ENCODE peak calls at places on chromosomes 4 and X, in five cellular contexts. Z, R, A, J and S are unnamed samples.

GRCh38 chr4:98501383-98501782 is 157.0 kb downstream of the TSPAN5 start:
- DNase-seq in Z (no peak), R (no peak), A (no peak), J (no peak), S (no peak)

GRCh38 chr4:76535603-76536380 is 100.8 kb downstream of the SHROOM3 start:
- DNase-seq in Z (no peak), R (peak; percentile 48), A (no peak), J (no peak), S (no peak)

GRCh38 chrX:72020204-72020603 is 109.6 kb downstream of the NHSL2 start:
- DNase-seq in Z (no peak), R (no peak), A (no peak), J (no peak), S (no peak)

GRCh38 chr4:68310651-68311247 is 39.1 kb downstream of the YTHDC1 start:
- DNase-seq in Z (no peak), R (no peak), A (no peak), J (no peak), S (no peak)

GRCh38 chr4:132227349-132228165 is 921.5 kb upstream of the PCDH10 start:
- DNase-seq in Z (no peak), R (no peak), A (no peak), J (peak; percentile 10), S (no peak)

GRCh38 chr4:73871911-73872310 is 2.7 kb downstream of the CXCL1 start:
- DNase-seq in Z (no peak), R (no peak), A (no peak), J (no peak), S (no peak)

GRCh38 chr4:175560628-175561027 is 251.4 kb downstream of the GPM6A start:
- DNase-seq in Z (no peak), R (no peak), A (peak; percentile 2), J (peak; percentile 74), S (no peak)

GRCh38 chr4:113871080-113871479 is 108.4 kb downstream of the ARSJ start:
- DNase-seq in Z (no peak), R (no peak), A (no peak), J (no peak), S (no peak)

GRCh38 chrX:66074920-66075879 is 35.3 kb upstream of the VSIG4 start:
- DNase-seq in Z (peak; percentile 22), R (no peak), A (no peak), J (no peak), S (peak; percentile 50)

GRCh38 chr4:48799157-48799556 is 19.1 kb upstream of the FRYL start:
- DNase-seq in Z (no peak), R (no peak), A (no peak), J (no peak), S (no peak)

GRCh38 chrX:97531824-97532223 is 648.1 kb downstream of the RPA4 start:
- DNase-seq in Z (no peak), R (no peak), A (no peak), J (no peak), S (no peak)

GRCh38 chr4:8580321-8581093 is at the start of gene GPR78:
- DNase-seq in Z (peak; percentile 43), R (peak; percentile 69), A (no peak), J (peak; percentile 69), S (no peak)

GRCh38 chr4:49032440-49033161 is 46.5 kb downstream of the CWH43 start:
- DNase-seq in Z (no peak), R (peak; percentile 19), A (no peak), J (peak; percentile 7), S (no peak)

GRCh38 chrX:144798972-144799371 is 448.3 kb upstream of the SPANXN1 start:
- DNase-seq in Z (no peak), R (no peak), A (no peak), J (no peak), S (no peak)

GRCh38 chrX:129654652-129655546 is at the start of gene APLN:
- DNase-seq in Z (peak; percentile 58), R (no peak), A (no peak), J (peak; percentile 63), S (peak; percentile 30)

GRCh38 chr4:78525559-78525958 is 26.0 kb upstream of the ANXA3 start:
- DNase-seq in Z (no peak), R (no peak), A (no peak), J (no peak), S (no peak)